ENCODE peak calls at places on chromosomes 3 and 15, in seven cellular contexts. One of them, this sample, is unnamed.

GRCh38 chr15:48954538-48954937 is 9.2 kb downstream of the SHC4 start:
- DNase-seq in NB4: no peak
- DNase-seq in CD8-positive, alpha-beta T cell: no peak
- DNase-seq in AG10803: peak
- DNase-seq in D341Med: no peak
- DNase-seq in cardiac fibroblast: peak
- DNase-seq in osteocyte: no peak
- DNase-seq in this sample: peak

GRCh38 chr3:49377483-49377882 is 19.3 kb upstream of the GPX1 start:
- DNase-seq in D341Med: no peak
- DNase-seq in osteocyte: no peak
- DNase-seq in CD8-positive, alpha-beta T cell: peak
- DNase-seq in AG10803: peak
- DNase-seq in cardiac fibroblast: peak
- DNase-seq in NB4: peak
- DNase-seq in this sample: no peak

GRCh38 chr15:56631765-56632164 is 101.5 kb downstream of the ZNF280D start:
- DNase-seq in CD8-positive, alpha-beta T cell: no peak
- DNase-seq in D341Med: no peak
- DNase-seq in NB4: no peak
- DNase-seq in AG10803: no peak
- DNase-seq in osteocyte: no peak
- DNase-seq in cardiac fibroblast: no peak
- DNase-seq in this sample: no peak

GRCh38 chr15:65529754-65530317 is 427 bp upstream of the HACD3 start:
- DNase-seq in AG10803: no peak
- DNase-seq in NB4: no peak
- DNase-seq in CD8-positive, alpha-beta T cell: no peak
- DNase-seq in D341Med: no peak
- DNase-seq in cardiac fibroblast: no peak
- DNase-seq in osteocyte: no peak
- DNase-seq in this sample: no peak

GRCh38 chr3:4247391-4247790 is 55.8 kb upstream of the SETMAR start:
- DNase-seq in D341Med: peak
- DNase-seq in cardiac fibroblast: no peak
- DNase-seq in osteocyte: no peak
- DNase-seq in AG10803: no peak
- DNase-seq in CD8-positive, alpha-beta T cell: no peak
- DNase-seq in NB4: no peak
- DNase-seq in this sample: no peak

GRCh38 chr3:74897006-74897405 is 282.5 kb upstream of the CNTN3 start:
- DNase-seq in osteocyte: no peak
- DNase-seq in NB4: peak
- DNase-seq in AG10803: peak
- DNase-seq in CD8-positive, alpha-beta T cell: no peak
- DNase-seq in cardiac fibroblast: peak
- DNase-seq in D341Med: peak
- DNase-seq in this sample: peak

GRCh38 chr3:87350367-87351199 is 74.2 kb upstream of the POU1F1 start:
- DNase-seq in cardiac fibroblast: peak
- DNase-seq in CD8-positive, alpha-beta T cell: peak
- DNase-seq in D341Med: peak
- DNase-seq in NB4: peak
- DNase-seq in osteocyte: no peak
- DNase-seq in AG10803: peak
- DNase-seq in this sample: peak

GRCh38 chr3:37642959-37643598 is 218.6 kb upstream of the CTDSPL start:
- DNase-seq in osteocyte: no peak
- DNase-seq in D341Med: no peak
- DNase-seq in cardiac fibroblast: no peak
- DNase-seq in CD8-positive, alpha-beta T cell: no peak
- DNase-seq in AG10803: no peak
- DNase-seq in NB4: no peak
- DNase-seq in this sample: no peak

GRCh38 chr15:63380828-63381282 is 791 bp downstream of the CA12 start:
- DNase-seq in NB4: no peak
- DNase-seq in AG10803: no peak
- DNase-seq in D341Med: no peak
- DNase-seq in CD8-positive, alpha-beta T cell: no peak
- DNase-seq in cardiac fibroblast: peak
- DNase-seq in osteocyte: no peak
- DNase-seq in this sample: no peak

GRCh38 chr3:8562081-8562595 is 60.5 kb downstream of the LMCD1 start:
- DNase-seq in D341Med: no peak
- DNase-seq in AG10803: no peak
- DNase-seq in NB4: no peak
- DNase-seq in cardiac fibroblast: no peak
- DNase-seq in CD8-positive, alpha-beta T cell: no peak
- DNase-seq in osteocyte: no peak
- DNase-seq in this sample: no peak